ENCODE peak calls at places on chromosomes 6 and 20, in six cellular contexts. P, C, Z, M, Q and F are unnamed samples.
A peak's percentile ranks its signal among the peaks of the same experiment; 100 is the strongest.

GRCh38 chr20:41619360-41620115 is 1.4 kb upstream of the CHD6 start:
- DNase-seq in P (peak; percentile 28), C (no peak), Z (no peak), M (no peak), Q (no peak), F (peak; percentile 27)

GRCh38 chr20:2698912-2699311 is 6.3 kb downstream of the EBF4 start:
- DNase-seq in P (no peak), C (no peak), Z (no peak), M (no peak), Q (no peak), F (no peak)

GRCh38 chr6:115551510-115551909 is 509.2 kb downstream of the FRK start:
- DNase-seq in P (no peak), C (no peak), Z (no peak), M (peak; percentile 95), Q (no peak), F (peak; percentile 67)

GRCh38 chr6:18388252-18388651 is 1.1 kb downstream of the RNF144B start:
- DNase-seq in P (no peak), C (no peak), Z (no peak), M (no peak), Q (no peak), F (no peak)

GRCh38 chr20:20549267-20549612 is 163.2 kb downstream of the RALGAPA2 start:
- DNase-seq in P (no peak), C (no peak), Z (no peak), M (no peak), Q (no peak), F (peak; percentile 75)

GRCh38 chr20:63137851-63138415 is 78.0 kb downstream of the YTHDF1 start:
- DNase-seq in P (no peak), C (no peak), Z (no peak), M (no peak), Q (no peak), F (no peak)

GRCh38 chr6:3851839-3852238 is 2.7 kb downstream of the FAM50B start:
- DNase-seq in P (no peak), C (no peak), Z (no peak), M (no peak), Q (no peak), F (no peak)

GRCh38 chr20:31845300-31845863 is at the start of gene FOXS1:
- DNase-seq in P (no peak), C (no peak), Z (no peak), M (no peak), Q (peak; percentile 78), F (no peak)

GRCh38 chr20:50580016-50580747 is 70.0 kb downstream of the PTPN1 start:
- DNase-seq in P (peak; percentile 41), C (peak; percentile 60), Z (peak; percentile 16), M (no peak), Q (peak; percentile 65), F (no peak)

GRCh38 chr6:26351544-26351953 is 13.4 kb upstream of the BTN3A2 start:
- DNase-seq in P (peak; percentile 99), C (no peak), Z (no peak), M (no peak), Q (no peak), F (peak; percentile 45)

GRCh38 chr6:42962502-42963178 is 2.1 kb downstream of the GNMT start:
- DNase-seq in P (no peak), C (no peak), Z (no peak), M (no peak), Q (no peak), F (no peak)

GRCh38 chr6:43695078-43695966 is 7.7 kb upstream of the MRPS18A start:
- DNase-seq in P (no peak), C (no peak), Z (no peak), M (no peak), Q (no peak), F (no peak)

GRCh38 chr6:12371641-12372146 is 81.5 kb downstream of the EDN1 start:
- DNase-seq in P (peak; percentile 44), C (no peak), Z (no peak), M (no peak), Q (no peak), F (no peak)

GRCh38 chr6:131733376-131734016 is 22.7 kb upstream of the CTAGE9 start:
- DNase-seq in P (peak; percentile 67), C (no peak), Z (no peak), M (no peak), Q (no peak), F (no peak)

GRCh38 chr6:169990095-169991030 is 238.9 kb downstream of the ERMARD start:
- DNase-seq in P (no peak), C (peak; percentile 51), Z (no peak), M (no peak), Q (no peak), F (no peak)

GRCh38 chr6:84284428-84285033 is 57.1 kb upstream of the CEP162 start:
- DNase-seq in P (peak; percentile 2), C (no peak), Z (no peak), M (no peak), Q (peak; percentile 40), F (peak; percentile 27)

GRCh38 chr6:13811627-13812358 is 2.6 kb downstream of the MCUR1 start:
- DNase-seq in P (no peak), C (no peak), Z (no peak), M (no peak), Q (no peak), F (no peak)

GRCh38 chr20:43563429-43563828 is 4.6 kb downstream of the SGK2 start:
- DNase-seq in P (no peak), C (no peak), Z (no peak), M (no peak), Q (no peak), F (no peak)

GRCh38 chr6:158758464-158758863 is 60.7 kb downstream of the EZR start:
- DNase-seq in P (peak; percentile 45), C (no peak), Z (no peak), M (peak; percentile 67), Q (peak; percentile 86), F (peak; percentile 84)

GRCh38 chr6:43737272-43738081 is 32.5 kb upstream of the VEGFA start:
- DNase-seq in P (peak; percentile 28), C (no peak), Z (no peak), M (no peak), Q (no peak), F (no peak)